ENCODE peak calls at places on chromosomes 16 and 17, in five cellular contexts. E, G, D, Y and P are unnamed samples.

GRCh38 chr16:74064120-74064735 is 232.4 kb upstream of the PSMD7 start:
- DNase-seq in D (no peak), E (no peak), G (no peak), Y (no peak), P (no peak)

GRCh38 chr16:21184834-21185233 is 26.4 kb downstream of the LDAF1 start:
- DNase-seq in Y (no peak), E (no peak), G (no peak), D (no peak), P (no peak)

GRCh38 chr16:1993731-1994131 is 4.0 kb downstream of the SYNGR3 start:
- DNase-seq in Y (no peak), E (peak), G (no peak), D (peak), P (no peak)

GRCh38 chr16:75070055-75070841 is 46.3 kb downstream of the LDHD start:
- DNase-seq in G (no peak), Y (no peak), E (peak), D (peak), P (no peak)

GRCh38 chr17:64992325-64992802 is 64.2 kb downstream of the GNA13 start:
- DNase-seq in E (no peak), D (no peak), Y (peak), G (no peak), P (no peak)

GRCh38 chr16:19308392-19308791 is 22.9 kb downstream of the CLEC19A start:
- DNase-seq in Y (no peak), D (no peak), G (no peak), E (no peak), P (no peak)

GRCh38 chr17:1154704-1155103 is 25.1 kb downstream of the ABR start:
- DNase-seq in G (no peak), D (no peak), E (no peak), Y (no peak), P (no peak)

GRCh38 chr16:73996624-73997339 is 299.8 kb upstream of the PSMD7 start:
- DNase-seq in E (no peak), Y (no peak), D (no peak), G (no peak), P (no peak)

GRCh38 chr16:59651662-59652061 is 917.5 kb upstream of the GOT2 start:
- DNase-seq in Y (no peak), E (no peak), D (no peak), G (no peak), P (no peak)

GRCh38 chr16:28089992-28090365 is 26.5 kb upstream of the GSG1L start:
- DNase-seq in G (no peak), Y (no peak), D (no peak), E (no peak), P (no peak)

GRCh38 chr17:69523252-69523861 is 108.9 kb downstream of the MAP2K6 start:
- DNase-seq in Y (no peak), G (no peak), E (no peak), D (no peak), P (no peak)

GRCh38 chr17:29216856-29217255 is 29.8 kb upstream of the CRYBA1 start:
- DNase-seq in E (no peak), Y (no peak), D (no peak), G (no peak), P (no peak)

GRCh38 chr17:1108560-1108809 is 71.3 kb downstream of the ABR start:
- DNase-seq in D (no peak), G (no peak), E (no peak), Y (no peak), P (no peak)

GRCh38 chr17:8822401-8823035 is 23.4 kb upstream of the MFSD6L start:
- DNase-seq in Y (peak), G (no peak), E (no peak), D (no peak), P (no peak)

GRCh38 chr17:52035336-52035915 is 123.1 kb downstream of the CA10 start:
- DNase-seq in Y (no peak), G (no peak), D (no peak), E (no peak), P (no peak)

GRCh38 chr16:85205747-85206471 is 93.6 kb upstream of the CIBAR2 start:
- DNase-seq in E (no peak), D (no peak), Y (no peak), G (no peak), P (no peak)

GRCh38 chr17:3003401-3004149 is 59.8 kb downstream of the OR1D5 start:
- DNase-seq in Y (peak), D (peak), E (peak), G (no peak), P (no peak)

GRCh38 chr16:18933501-18933900 is 7.3 kb upstream of the SMG1 start:
- DNase-seq in D (no peak), G (no peak), Y (no peak), E (no peak), P (no peak)

GRCh38 chr16:8714143-8714542 is 39.7 kb downstream of the ABAT start:
- DNase-seq in D (no peak), G (no peak), Y (no peak), E (no peak), P (no peak)

GRCh38 chr16:1037934-1038257 is 34.7 kb upstream of the SSTR5 start:
- DNase-seq in G (no peak), D (no peak), E (no peak), Y (no peak), P (no peak)

GRCh38 chr16:1745181-1745899 is 26.0 kb downstream of the NME3 start:
- DNase-seq in Y (peak), G (no peak), E (no peak), D (no peak), P (no peak)

GRCh38 chr17:29102741-29103181 is 59.8 kb downstream of the PIPOX start:
- DNase-seq in Y (no peak), D (peak), G (no peak), E (no peak), P (no peak)

GRCh38 chr17:63480192-63480784 is 3.4 kb downstream of the ACE start:
- DNase-seq in D (no peak), E (no peak), Y (no peak), G (no peak), P (no peak)

GRCh38 chr17:64507418-64507766 is 615 bp downstream of the CEP95 start:
- DNase-seq in D (no peak), G (no peak), E (no peak), Y (no peak), P (no peak)

GRCh38 chr16:50093607-50094570 is 28.1 kb downstream of the HEATR3 start:
- DNase-seq in G (no peak), D (peak), E (peak), Y (peak), P (peak)

GRCh38 chr16:28182183-28182582 is 29.6 kb downstream of the XPO6 start:
- DNase-seq in Y (no peak), D (no peak), G (no peak), E (no peak), P (no peak)

GRCh38 chr17:83064021-83064731 is 15.2 kb upstream of the METRNL start:
- DNase-seq in G (peak), E (peak), D (peak), Y (peak), P (peak)

GRCh38 chr16:69443809-69444611 is 19.6 kb downstream of the CYB5B start:
- DNase-seq in D (peak), E (no peak), Y (no peak), G (no peak), P (no peak)

GRCh38 chr17:36152639-36153120 is 23.8 kb downstream of the TBC1D3B start:
- DNase-seq in Y (no peak), D (no peak), G (no peak), E (no peak), P (no peak)

GRCh38 chr17:36901506-36901905 is 35.8 kb upstream of the LHX1 start:
- DNase-seq in E (no peak), Y (no peak), D (no peak), G (no peak), P (no peak)

GRCh38 chr16:58732545-58733247 is 1.4 kb downstream of the GOT2 start:
- DNase-seq in G (no peak), Y (no peak), D (no peak), E (no peak), P (no peak)

GRCh38 chr17:72719582-72720493 is 372.6 kb downstream of the SLC39A11 start:
- DNase-seq in E (no peak), Y (no peak), G (no peak), D (no peak), P (no peak)

GRCh38 chr17:54180919-54181318 is 358.2 kb downstream of the KIF2B start:
- DNase-seq in E (no peak), G (no peak), D (no peak), Y (no peak), P (no peak)

GRCh38 chr17:7701681-7702080 is 3.3 kb upstream of the EFNB3 start:
- DNase-seq in Y (no peak), E (no peak), G (no peak), D (no peak), P (no peak)

GRCh38 chr17:79042421-79043190 is 18.6 kb downstream of the C1QTNF1 start:
- DNase-seq in G (no peak), E (peak), Y (peak), D (peak), P (peak)

GRCh38 chr16:85607796-85608514 is 5.2 kb upstream of the GSE1 start:
- DNase-seq in G (no peak), Y (no peak), E (no peak), D (no peak), P (no peak)

GRCh38 chr17:6599364-6599763 is 41.1 kb downstream of the KIAA0753 start:
- DNase-seq in G (no peak), E (no peak), D (no peak), Y (no peak), P (no peak)

GRCh38 chr16:11253995-11254912 is 1.8 kb downstream of the SOCS1 start:
- DNase-seq in G (no peak), E (no peak), D (no peak), Y (no peak), P (no peak)

GRCh38 chr16:11256657-11257130 is 690 bp upstream of the SOCS1 start:
- DNase-seq in E (peak), D (peak), G (peak), Y (no peak), P (no peak)

GRCh38 chr16:11255737-11256656 is at the start of gene SOCS1:
- DNase-seq in D (peak), Y (peak), E (peak), G (peak), P (peak)

GRCh38 chr16:11253009-11253994 is 2.7 kb downstream of the SOCS1 start:
- DNase-seq in Y (no peak), D (no peak), E (peak), G (no peak), P (no peak)

DNA sequence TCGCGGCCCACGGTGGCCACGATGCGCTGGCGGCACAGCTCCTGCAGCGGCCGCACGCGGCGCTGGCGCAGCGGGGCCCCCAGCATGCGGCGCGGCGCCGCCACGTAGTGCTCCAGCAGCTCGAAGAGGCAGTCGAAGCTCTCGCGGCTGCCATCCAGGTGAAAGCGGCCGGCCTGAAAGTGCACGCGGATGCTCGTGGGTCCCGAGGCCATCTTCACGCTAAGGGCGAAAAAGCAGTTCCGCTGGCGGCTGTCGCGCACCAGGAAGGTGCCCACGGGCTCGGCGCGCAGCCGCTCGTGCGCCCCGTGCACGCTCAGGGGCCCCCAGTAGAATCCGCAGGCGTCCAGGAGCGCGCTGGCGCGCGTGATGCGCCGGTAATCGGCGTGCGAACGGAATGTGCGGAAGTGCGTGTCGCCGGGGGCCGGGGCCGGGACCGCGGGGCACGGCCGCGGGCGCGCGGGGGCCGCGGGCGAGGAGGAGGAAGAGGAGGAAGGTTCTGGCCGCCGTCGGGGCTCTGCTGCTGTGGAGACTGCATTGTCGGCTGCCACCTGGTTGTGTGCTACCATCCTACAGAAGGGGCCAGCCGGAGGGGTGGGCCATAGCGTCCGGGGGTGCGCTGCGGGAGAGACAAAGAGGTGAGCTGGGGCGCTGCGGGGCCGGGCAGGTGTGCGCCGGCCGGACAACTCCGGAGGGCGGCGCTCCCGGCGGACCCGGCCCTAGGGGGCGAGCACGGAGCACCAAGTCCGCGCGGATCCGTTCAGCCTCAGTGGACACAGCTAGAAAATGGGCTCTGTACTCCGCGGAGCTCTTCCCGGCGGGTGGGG is 879 bp downstream of the SOCS1 start:
- DNase-seq in G (peak), D (peak), E (peak), Y (peak), P (no peak)
- TF ChIP-seq CTCF in G (peak), D (no peak), E (no peak), Y (no peak), P (no peak)

GRCh38 chr17:48606892-48607241 is 2.1 kb upstream of the HOXB6 start:
- DNase-seq in D (no peak), E (no peak), G (no peak), Y (no peak), P (no peak)

GRCh38 chr17:48609754-48610281 is 999 bp downstream of the HOXB7 start:
- DNase-seq in D (no peak), E (no peak), Y (no peak), G (no peak), P (no peak)

GRCh38 chr17:48610282-48611211 is at the start of gene HOXB7:
- DNase-seq in E (no peak), Y (no peak), D (peak), G (no peak), P (peak)

GRCh38 chr17:48608494-48608834 is 2.4 kb downstream of the HOXB7 start:
- DNase-seq in G (no peak), E (no peak), Y (no peak), D (no peak), P (no peak)

DNA sequence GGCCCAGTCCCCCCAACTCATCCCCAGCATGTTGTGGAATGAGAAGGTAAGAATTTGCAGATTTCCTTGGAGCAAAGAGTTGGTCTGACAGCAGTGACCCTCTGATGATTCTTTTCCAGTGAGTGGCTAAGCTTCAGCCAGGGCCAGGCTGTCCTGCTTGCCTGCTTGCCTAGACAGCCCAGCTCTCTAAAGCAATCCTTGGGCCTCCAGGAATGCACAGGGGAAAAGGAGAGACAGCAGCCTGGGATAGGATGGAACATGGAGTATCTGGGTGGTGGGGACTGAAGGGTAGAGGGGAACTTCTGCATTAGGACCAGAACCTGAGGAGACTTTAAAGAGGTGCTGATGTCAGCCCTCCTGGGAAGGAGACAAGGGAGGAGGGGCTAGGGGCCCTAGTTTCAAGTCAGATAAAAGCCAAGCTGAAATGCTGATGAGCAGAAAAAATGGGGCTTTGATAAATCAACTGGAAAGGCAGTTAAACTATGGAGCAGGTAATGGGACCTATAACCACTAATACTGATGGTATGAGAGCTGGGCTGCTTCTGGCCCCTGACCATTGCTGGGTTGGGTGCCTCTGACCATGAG is 1.8 kb downstream of the HOXB7 start:
- DNase-seq in Y (no peak), G (no peak), D (no peak), E (no peak), P (no peak)
- TF ChIP-seq CTCF in Y (no peak), G (no peak), D (no peak), E (no peak), P (no peak)

GRCh38 chr17:38710603-38710962 is 5.5 kb downstream of the MLLT6 start:
- DNase-seq in E (no peak), Y (no peak), D (no peak), G (no peak), P (no peak)

GRCh38 chr17:38711792-38712571 is 6.9 kb downstream of the MLLT6 start:
- DNase-seq in E (no peak), G (no peak), D (no peak), Y (no peak), P (no peak)

GRCh38 chr17:38712593-38712992 is 7.5 kb downstream of the MLLT6 start:
- DNase-seq in G (no peak), Y (no peak), D (no peak), E (no peak), P (no peak)

GRCh38 chr17:38709864-38710602 is 5.0 kb downstream of the MLLT6 start:
- DNase-seq in Y (no peak), G (no peak), E (no peak), D (no peak), P (no peak)

DNA sequence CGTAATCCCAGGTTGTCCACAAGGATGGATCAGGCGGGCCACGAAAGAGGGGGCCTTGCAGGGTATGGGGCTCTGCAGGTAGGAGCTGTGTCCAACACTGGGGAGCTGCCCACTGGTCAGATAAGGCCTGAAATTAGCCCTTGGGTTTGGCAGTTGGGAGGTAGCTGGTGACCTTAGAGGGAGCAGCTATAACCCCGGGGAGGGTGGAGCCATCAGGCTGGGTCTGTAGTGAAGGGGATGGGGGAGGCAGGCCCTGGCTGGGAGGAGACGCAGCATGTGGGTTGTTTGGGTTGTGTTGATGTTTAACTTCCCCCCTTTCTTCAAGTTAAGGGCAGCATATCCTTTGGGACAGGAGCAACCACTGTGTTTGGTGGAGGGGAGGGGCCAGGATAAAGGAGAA is 5.9 kb downstream of the MLLT6 start:
- DNase-seq in Y (no peak), D (no peak), G (no peak), E (no peak), P (no peak)
- TF ChIP-seq CTCF in Y (no peak), D (no peak), G (no peak), E (no peak), P (no peak)

GRCh38 chr17:76704799-76705198 is 6.0 kb downstream of the MXRA7 start:
- DNase-seq in E (no peak), G (no peak), D (no peak), Y (no peak), P (no peak)

GRCh38 chr17:76710863-76711611 is at the start of gene MXRA7:
- DNase-seq in E (peak), Y (peak), D (peak), G (peak), P (peak)

GRCh38 chr17:76706817-76707216 is 3.9 kb downstream of the MXRA7 start:
- DNase-seq in Y (no peak), D (no peak), G (no peak), E (no peak), P (no peak)

GRCh38 chr17:76709077-76709950 is 1.5 kb downstream of the MXRA7 start:
- DNase-seq in G (peak), Y (peak), D (peak), E (no peak), P (peak)

DNA sequence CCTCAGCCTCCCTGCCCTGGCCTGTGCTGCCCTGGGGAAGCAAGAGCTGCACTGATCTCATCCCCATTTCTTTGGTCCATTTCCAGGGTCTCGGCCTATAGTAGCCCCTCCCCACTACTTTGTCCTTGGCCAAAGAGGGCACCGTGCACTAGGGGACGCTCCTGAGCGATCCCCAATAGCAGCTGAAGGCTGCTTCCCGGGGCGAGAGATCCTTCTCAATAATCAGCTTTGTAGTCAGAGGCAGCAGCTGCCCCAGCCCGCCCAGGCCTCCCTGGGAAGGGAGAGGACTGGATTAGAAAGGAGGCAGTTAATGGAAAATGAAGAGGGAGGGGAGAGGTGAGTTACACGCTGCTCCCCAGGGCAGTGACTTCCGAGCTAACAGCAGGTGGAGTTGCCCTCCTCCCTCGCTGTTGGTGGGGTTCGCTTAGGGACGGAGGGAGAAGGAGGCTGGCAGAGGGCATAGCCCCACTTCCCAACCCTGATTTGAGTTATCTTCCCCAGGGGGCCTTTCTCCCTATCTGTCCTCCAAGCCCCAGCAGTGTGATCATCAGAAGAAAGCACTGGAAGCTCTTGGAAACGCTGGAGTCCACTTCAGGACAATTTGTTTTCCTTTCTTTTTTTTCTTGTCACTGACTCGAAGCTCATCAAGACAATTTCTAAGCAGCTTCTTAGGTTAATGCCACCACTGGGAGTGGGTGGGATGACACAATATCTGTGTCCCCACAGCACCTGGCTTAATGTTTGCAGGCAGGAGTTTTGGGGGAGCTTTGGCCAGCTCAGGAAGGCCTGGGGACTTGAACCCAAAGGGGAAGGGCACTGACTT is 2.6 kb downstream of the MXRA7 start:
- DNase-seq in G (peak), Y (no peak), E (no peak), D (peak), P (no peak)
- TF ChIP-seq CTCF in G (peak), Y (no peak), E (no peak), D (peak), P (no peak)

DNA sequence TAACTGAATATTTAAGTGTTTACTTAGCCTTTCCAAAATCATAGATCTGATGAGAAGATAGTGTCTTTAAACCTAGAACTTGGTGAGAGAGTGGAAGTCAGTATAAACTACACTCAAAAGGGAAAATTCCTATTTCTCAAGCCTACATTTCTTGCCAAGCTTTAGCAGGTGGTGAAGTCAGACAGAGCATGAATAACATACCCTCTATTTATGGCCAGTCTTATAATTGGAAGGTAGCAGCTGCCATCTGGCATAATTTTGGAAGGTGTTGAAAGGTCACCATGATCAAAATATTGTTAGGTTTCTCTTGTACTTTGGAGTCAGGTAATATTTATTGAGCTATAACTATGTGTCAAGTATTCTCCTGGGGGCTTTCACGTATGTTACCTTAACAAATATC is 729.3 kb upstream of the KIF2B start:
- DNase-seq in G (no peak), D (no peak), Y (no peak), E (no peak), P (no peak)
- TF ChIP-seq CTCF in G (no peak), D (no peak), Y (no peak), E (no peak), P (no peak)